ENCODE peak calls at places on chromosomes 12 and 14, in four cellular contexts. A is stomach, D is GM12878, K is H1. T is an unnamed sample.

GRCh38 chr12:52606581-52607241 is 5.4 kb upstream of the KRT72 start:
- DNase-seq in A (no peak), D (no peak), K (no peak), T (no peak)

GRCh38 chr12:101648195-101648594 is 49.2 kb upstream of the CHPT1 start:
- DNase-seq in A (no peak), K (no peak), D (no peak), T (no peak)

GRCh38 chr12:41709463-41710285 is 435.0 kb downstream of the GXYLT1 start:
- DNase-seq in A (no peak), K (no peak), D (no peak), T (no peak)

GRCh38 chr12:114580306-114580705 is 103.7 kb downstream of the TBX3 start:
- DNase-seq in A (no peak), K (no peak), D (no peak), T (peak; percentile 51)

GRCh38 chr14:104136472-104137296 is 1.7 kb upstream of the KIF26A start:
- DNase-seq in K (no peak), D (no peak), A (no peak), T (no peak)

GRCh38 chr12:49925433-49926194 is 21.9 kb upstream of the FAIM2 start:
- DNase-seq in A (no peak), K (no peak), D (no peak), T (no peak)

GRCh38 chr14:95531473-95531872 is 3.4 kb upstream of the GLRX5 start:
- DNase-seq in K (no peak), A (no peak), D (no peak), T (no peak)

GRCh38 chr14:66015046-66015780 is 471.0 kb upstream of the CCDC196 start:
- DNase-seq in A (no peak), D (no peak), K (no peak), T (no peak)

GRCh38 chr14:54597795-54598443 is 31.0 kb downstream of the SAMD4A start:
- DNase-seq in K (no peak), A (no peak), D (no peak), T (no peak)

GRCh38 chr12:124448241-124448954 is 119.0 kb downstream of the NCOR2 start:
- DNase-seq in D (no peak), A (no peak), K (no peak), T (no peak)

GRCh38 chr12:67827820-67828383 is 161.3 kb upstream of the IFNG-AS1 start:
- DNase-seq in D (no peak), K (no peak), A (no peak), T (no peak)

GRCh38 chr14:95331708-95332408 is 12.2 kb upstream of the CLMN start:
- DNase-seq in D (no peak), A (no peak), K (no peak), T (no peak)

GRCh38 chr14:104218361-104219180 is 80.2 kb downstream of the KIF26A start:
- DNase-seq in D (no peak), K (no peak), A (no peak), T (no peak)

GRCh38 chr12:22821985-22822384 is 197.0 kb downstream of the ETNK1 start:
- DNase-seq in K (no peak), D (no peak), A (no peak), T (no peak)

GRCh38 chr12:116121453-116121871 is 156.0 kb downstream of the MED13L start:
- DNase-seq in K (no peak), D (no peak), A (no peak), T (no peak)

GRCh38 chr12:87150969-87151662 is 878.1 kb downstream of the C12orf50 start:
- DNase-seq in A (no peak), D (peak; percentile 4), K (no peak), T (no peak)

DNA sequence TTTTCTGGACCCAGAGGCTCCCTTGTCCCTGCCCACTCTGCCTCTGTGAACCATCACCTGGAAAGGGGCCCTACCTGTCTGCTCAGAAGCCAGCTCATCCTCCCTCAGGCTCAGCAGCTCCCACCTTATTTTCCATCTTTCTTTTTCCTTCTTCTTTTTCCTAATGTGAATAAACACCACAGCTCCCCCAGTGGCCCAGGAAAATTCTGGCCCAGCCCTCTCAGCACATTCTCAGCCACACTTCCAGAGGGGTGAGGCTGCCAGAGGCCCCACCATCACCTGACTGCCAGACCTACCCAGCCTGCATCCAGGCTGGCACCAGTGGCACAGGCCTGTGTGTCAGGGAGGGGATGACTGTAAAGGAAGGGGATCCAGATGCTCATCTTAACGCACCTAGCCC is 23.0 kb downstream of the ZFHX2 start:
- DNase-seq in D (no peak), A (no peak), K (no peak), T (no peak)
- TF ChIP-seq CTCF in D (no peak), A (no peak), K (peak; percentile 38), T (no peak)

DNA sequence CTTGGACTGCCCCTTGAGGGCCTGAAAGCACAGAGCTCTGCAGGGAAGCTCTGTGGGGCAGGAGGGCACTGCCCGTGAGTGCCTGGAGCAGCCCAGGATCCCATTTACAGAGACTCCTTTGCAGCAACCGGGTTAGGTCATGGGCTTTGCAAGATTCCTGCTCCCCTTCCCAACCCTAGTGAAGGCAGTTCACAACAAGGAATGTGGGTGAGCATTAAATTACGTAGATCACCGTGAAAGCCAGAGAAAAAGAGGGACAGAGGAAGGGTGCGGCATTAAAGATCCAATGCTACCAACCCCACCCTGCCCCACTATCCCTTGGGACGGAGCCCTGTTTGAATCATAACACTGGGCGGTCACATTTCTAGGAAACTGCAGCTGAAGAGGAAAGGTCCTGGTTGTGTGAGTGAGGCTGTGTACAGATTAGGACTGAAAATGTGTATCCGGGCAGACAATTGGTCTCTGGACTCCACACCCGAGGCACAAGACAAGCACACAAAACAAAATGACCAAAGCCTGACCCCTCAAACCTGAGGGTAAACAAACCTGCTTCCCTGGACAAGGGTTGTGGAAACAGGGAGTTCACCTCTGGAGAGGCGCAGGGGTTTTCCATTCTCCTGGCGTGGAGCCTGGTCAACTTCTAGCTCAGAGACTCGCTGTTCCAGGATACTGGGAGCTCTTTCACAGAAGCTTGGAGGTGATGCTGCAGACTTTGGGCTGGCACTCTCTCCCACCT is 16.8 kb downstream of the NINJ2 start:
- DNase-seq in D (no peak), K (no peak), A (peak; percentile 73), T (peak; percentile 28)
- TF ChIP-seq POLR2AphosphoS5 in D (no peak), K (no peak), A (no peak), T (peak; percentile 29)

DNA sequence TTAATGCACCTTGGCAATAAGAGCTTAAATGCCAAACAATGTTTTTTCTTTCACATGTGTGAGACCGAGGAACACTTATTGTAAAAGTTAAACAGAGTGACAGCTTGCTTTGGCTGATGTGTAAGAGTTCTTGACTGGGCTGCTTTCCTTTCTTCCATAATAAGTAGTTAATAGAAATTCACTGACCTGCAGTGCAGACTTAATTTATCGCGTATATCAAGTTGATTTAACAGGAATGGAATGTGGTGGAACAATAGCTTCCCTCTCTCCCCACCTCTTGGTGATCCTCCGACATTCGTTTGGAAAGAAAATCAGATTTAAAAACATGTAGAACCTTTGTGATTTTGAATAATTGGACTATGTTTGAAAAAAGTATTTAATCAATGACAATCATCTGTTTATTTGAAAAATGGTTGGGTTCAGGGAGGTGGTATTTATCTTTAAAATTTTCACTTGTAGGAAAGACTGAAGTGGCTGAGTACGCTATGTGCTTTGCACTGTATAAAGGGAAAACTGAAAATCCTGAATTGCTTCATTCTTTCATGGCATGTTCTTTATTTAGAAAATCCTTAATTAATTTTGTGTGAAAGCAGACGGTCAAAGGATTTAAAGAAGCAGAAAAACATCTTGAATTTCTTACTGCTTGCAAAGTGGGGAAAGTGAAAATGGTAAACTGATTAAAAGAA is 168.7 kb downstream of the NEDD1 start:
- DNase-seq in A (no peak), D (no peak), K (no peak), T (no peak)
- H3K4me1 ChIP-seq in A (no peaks in the 10 kb centered on the region), D (no peaks in the 10 kb centered on the region), K (no peaks in the 10 kb centered on the region), T (no peaks in the 10 kb centered on the region)

DNA sequence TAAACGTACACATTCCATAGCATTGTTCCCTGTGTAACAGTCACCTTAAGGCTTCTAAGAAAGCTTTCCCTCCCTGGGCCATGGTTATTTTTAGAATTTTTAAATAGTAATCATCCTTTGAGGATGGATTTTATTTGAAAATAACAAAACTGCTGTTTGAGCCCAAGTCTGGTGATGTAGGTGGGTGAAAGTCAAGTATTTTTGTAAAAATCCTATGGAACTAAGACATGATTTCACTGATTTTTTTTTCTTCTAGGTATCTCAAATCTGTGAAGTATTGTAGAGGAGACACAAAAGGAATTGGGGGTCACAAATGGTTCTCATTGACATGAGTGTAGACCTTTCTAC is 1.4 kb downstream of the ISCU start:
- DNase-seq in D (no peak), K (no peak), A (no peak), T (no peak)
- TF ChIP-seq CTCF in D (no peak), K (no peak), A (peak; percentile 14), T (peak; percentile 11)

GRCh38 chr12:30047499-30048262 is 263.9 kb upstream of the TMTC1 start:
- DNase-seq in D (no peak), K (no peak), A (no peak), T (no peak)
- TF ChIP-seq POLR2AphosphoS5 in D (no peak), K (no peak), A (no peak), T (no peak)

GRCh38 chr12:20627001-20627588 is 68.0 kb upstream of the SLCO1C1 start:
- DNase-seq in K (no peak), D (no peak), A (no peak), T (no peak)

GRCh38 chr12:20628999-20629398 is 66.1 kb upstream of the SLCO1C1 start:
- DNase-seq in K (no peak), A (no peak), D (no peak), T (no peak)

GRCh38 chr12:20628388-20628787 is 66.7 kb upstream of the SLCO1C1 start:
- DNase-seq in A (no peak), K (no peak), D (no peak), T (no peak)

GRCh38 chr12:20631711-20632110 is 63.4 kb upstream of the SLCO1C1 start:
- DNase-seq in A (no peak), K (no peak), D (no peak), T (peak; percentile 21)

DNA sequence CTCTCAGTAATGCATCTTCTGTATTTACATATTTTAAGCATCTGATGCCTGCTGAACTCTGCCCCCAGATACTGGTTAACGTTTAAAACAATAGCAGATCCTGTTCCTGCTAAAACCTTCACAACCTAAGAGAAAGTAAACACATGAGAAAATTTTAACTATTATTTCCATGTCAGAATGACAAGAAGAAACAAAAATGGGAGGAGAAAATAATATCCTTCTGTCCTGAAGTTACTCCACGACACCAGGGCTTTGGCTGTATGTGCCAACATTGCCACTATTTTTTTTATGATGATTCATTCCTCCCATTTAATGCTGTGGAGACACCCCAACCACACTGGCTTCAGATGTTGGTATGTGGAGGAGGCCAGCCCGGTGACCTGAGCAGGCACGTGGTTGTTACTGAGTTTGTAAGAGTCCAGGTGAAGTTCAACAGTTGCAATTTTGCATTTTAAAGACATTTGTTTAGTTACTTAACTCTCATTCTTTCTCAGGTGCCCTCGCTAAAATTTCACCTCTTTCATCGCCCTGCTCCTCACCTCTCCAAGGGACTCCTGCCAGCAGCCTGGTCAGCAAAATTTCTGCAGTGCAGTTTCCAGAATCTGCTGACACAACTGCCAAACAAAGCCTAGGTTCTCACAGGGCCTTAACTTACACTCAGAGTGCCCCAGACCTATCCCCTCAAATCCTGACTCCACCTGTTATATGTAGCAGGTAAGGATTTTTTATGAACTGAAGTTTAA is 65.5 kb upstream of the SLCO1C1 start:
- DNase-seq in D (no peak), A (no peak), K (no peak), T (peak; percentile 27)
- H3K4me1 ChIP-seq in D (no peaks in the 10 kb centered on the region), A (peaks cover 13% of the 10 kb centered on the region), K (peaks cover 8% of the 10 kb centered on the region), T (peaks cover 13% of the 10 kb centered on the region)

T was measured in prostate gland.